ENCODE peak calls at places on chromosome 4, in five cellular contexts. One of them, this sample, is unnamed.

GRCh38 chr4:61772116-61772515 is 572.0 kb downstream of the ADGRL3 start:
- DNase-seq in right lobe of liver: no peak
- DNase-seq in WTC11: no peak
- DNase-seq in mesendoderm: peak; percentile 57
- DNase-seq in smooth muscle cell of the brain vasculature: no peak
- DNase-seq in this sample: no peak

GRCh38 chr4:40594261-40595178 is 35.1 kb downstream of the RBM47 start:
- DNase-seq in right lobe of liver: no peak
- DNase-seq in WTC11: no peak
- DNase-seq in mesendoderm: no peak
- DNase-seq in smooth muscle cell of the brain vasculature: no peak
- DNase-seq in this sample: no peak

GRCh38 chr4:133145241-133145640 is 3.9 kb upstream of the PCDH10 start:
- DNase-seq in right lobe of liver: no peak
- DNase-seq in WTC11: no peak
- DNase-seq in mesendoderm: no peak
- DNase-seq in smooth muscle cell of the brain vasculature: no peak
- DNase-seq in this sample: no peak

GRCh38 chr4:182179105-182179504 is 64.1 kb upstream of the TENM3 start:
- DNase-seq in right lobe of liver: no peak
- DNase-seq in WTC11: no peak
- DNase-seq in mesendoderm: peak; percentile 67
- DNase-seq in smooth muscle cell of the brain vasculature: peak; percentile 9
- DNase-seq in this sample: no peak

GRCh38 chr4:26701786-26702227 is 117.9 kb downstream of the TBC1D19 start:
- DNase-seq in right lobe of liver: no peak
- DNase-seq in WTC11: no peak
- DNase-seq in mesendoderm: no peak
- DNase-seq in smooth muscle cell of the brain vasculature: no peak
- DNase-seq in this sample: no peak

GRCh38 chr4:172892300-172892699 is 276.3 kb upstream of the GALNT7 start:
- DNase-seq in right lobe of liver: no peak
- DNase-seq in WTC11: peak; percentile 31
- DNase-seq in mesendoderm: peak; percentile 56
- DNase-seq in smooth muscle cell of the brain vasculature: no peak
- DNase-seq in this sample: no peak

GRCh38 chr4:118989098-118990080 is 100.7 kb downstream of the SYNPO2 start:
- DNase-seq in right lobe of liver: no peak
- DNase-seq in WTC11: no peak
- DNase-seq in mesendoderm: no peak
- DNase-seq in smooth muscle cell of the brain vasculature: no peak
- DNase-seq in this sample: no peak

GRCh38 chr4:125433453-125433852 is 118.7 kb downstream of the FAT4 start:
- DNase-seq in right lobe of liver: no peak
- DNase-seq in WTC11: no peak
- DNase-seq in mesendoderm: no peak
- DNase-seq in smooth muscle cell of the brain vasculature: no peak
- DNase-seq in this sample: no peak

GRCh38 chr4:48976007-48976406 is 10.1 kb upstream of the CWH43 start:
- DNase-seq in right lobe of liver: no peak
- DNase-seq in WTC11: no peak
- DNase-seq in mesendoderm: no peak
- DNase-seq in smooth muscle cell of the brain vasculature: no peak
- DNase-seq in this sample: no peak

GRCh38 chr4:74480267-74480666 is 35.3 kb downstream of the AREG start:
- DNase-seq in right lobe of liver: no peak
- DNase-seq in WTC11: no peak
- DNase-seq in mesendoderm: no peak
- DNase-seq in smooth muscle cell of the brain vasculature: no peak
- DNase-seq in this sample: no peak

GRCh38 chr4:15027921-15028435 is 25.7 kb downstream of the CPEB2 start:
- DNase-seq in right lobe of liver: no peak
- DNase-seq in WTC11: no peak
- DNase-seq in mesendoderm: no peak
- DNase-seq in smooth muscle cell of the brain vasculature: no peak
- DNase-seq in this sample: no peak

GRCh38 chr4:44495136-44495535 is 46.5 kb upstream of the KCTD8 start:
- DNase-seq in right lobe of liver: no peak
- DNase-seq in WTC11: no peak
- DNase-seq in mesendoderm: no peak
- DNase-seq in smooth muscle cell of the brain vasculature: no peak
- DNase-seq in this sample: no peak

GRCh38 chr4:113683143-113683542 is 78.4 kb downstream of the CAMK2D start:
- DNase-seq in right lobe of liver: no peak
- DNase-seq in WTC11: no peak
- DNase-seq in mesendoderm: no peak
- DNase-seq in smooth muscle cell of the brain vasculature: no peak
- DNase-seq in this sample: no peak

GRCh38 chr4:82044141-82044993 is 329.4 kb downstream of the HNRNPD start:
- DNase-seq in right lobe of liver: peak; percentile 48
- DNase-seq in WTC11: peak; percentile 80
- DNase-seq in mesendoderm: peak; percentile 83
- DNase-seq in smooth muscle cell of the brain vasculature: no peak
- DNase-seq in this sample: no peak

GRCh38 chr4:171891038-171891437 is 77.8 kb downstream of the GALNTL6 start:
- DNase-seq in right lobe of liver: no peak
- DNase-seq in WTC11: no peak
- DNase-seq in mesendoderm: peak; percentile 5
- DNase-seq in smooth muscle cell of the brain vasculature: no peak
- DNase-seq in this sample: no peak

GRCh38 chr4:26362745-26363439 is 42.1 kb downstream of the RBPJ start:
- DNase-seq in right lobe of liver: no peak
- DNase-seq in WTC11: no peak
- DNase-seq in mesendoderm: no peak
- DNase-seq in smooth muscle cell of the brain vasculature: no peak
- DNase-seq in this sample: no peak

GRCh38 chr4:151651496-151651895 is 109.3 kb downstream of the GATB start:
- DNase-seq in right lobe of liver: no peak
- DNase-seq in WTC11: no peak
- DNase-seq in mesendoderm: no peak
- DNase-seq in smooth muscle cell of the brain vasculature: no peak
- DNase-seq in this sample: no peak